ENCODE peak calls at places on chromosomes 3 and 15, in seven cellular contexts. T is left ventricle myocardium inferior; V is stimulated activated CD8-positive, alpha-beta memory T cell treated with anti-CD3 and anti-CD28 coated beads, Interleukin-2, amount 100 ng/mL, for 1 hour; W is fibroblast of pulmonary artery; B is Caki2; N is AG04449; Y is EL. R is an unnamed sample.

GRCh38 chr15:59536553-59536952 is 75.0 kb upstream of the GCNT3 start:
- DNase-seq in V (no peak), Y (no peak), N (no peak), T (no peak), B (no peak), W (no peak), R (no peak)

GRCh38 chr3:116280130-116280740 is 165.1 kb downstream of the LSAMP start:
- DNase-seq in V (no peak), T (no peak), N (no peak), Y (no peak), B (no peak), W (no peak), R (no peak)

GRCh38 chr3:66076861-66077495 is 38.3 kb upstream of the MAGI1 start:
- DNase-seq in B (no peak), V (no peak), T (no peak), W (no peak), Y (peak), N (peak), R (peak)

GRCh38 chr3:177348974-177349373 is 151.7 kb upstream of the TBL1XR1 start:
- DNase-seq in B (no peak), N (no peak), W (no peak), Y (no peak), V (no peak), T (no peak), R (no peak)

GRCh38 chr15:75203017-75203907 is 1.6 kb downstream of the C15orf39 start:
- DNase-seq in V (no peak), W (peak), B (no peak), N (no peak), T (no peak), Y (peak), R (no peak)

GRCh38 chr15:39034816-39035215 is 470.2 kb upstream of the RASGRP1 start:
- DNase-seq in W (no peak), V (no peak), Y (no peak), N (no peak), T (no peak), B (no peak), R (no peak)

GRCh38 chr3:59235221-59236012 is 185.6 kb upstream of the CFAP20DC start:
- DNase-seq in V (no peak), N (no peak), Y (no peak), T (no peak), B (no peak), W (no peak), R (no peak)

GRCh38 chr3:81726735-81727134 is 34.7 kb downstream of the GBE1 start:
- DNase-seq in T (no peak), V (no peak), W (peak), B (no peak), Y (peak), N (no peak), R (peak)

GRCh38 chr3:196707566-196707965 is 4.5 kb downstream of the CEP19 start:
- DNase-seq in B (no peak), N (no peak), W (no peak), V (no peak), Y (no peak), T (no peak), R (no peak)

GRCh38 chr15:75192307-75192706 is 9.4 kb upstream of the C15orf39 start:
- DNase-seq in Y (no peak), T (no peak), B (no peak), W (no peak), N (no peak), V (no peak), R (no peak)

GRCh38 chr3:110620118-110620517 is 451.5 kb upstream of the NECTIN3 start:
- DNase-seq in W (no peak), T (no peak), N (no peak), V (no peak), B (no peak), Y (no peak), R (no peak)

GRCh38 chr3:40009991-40010390 is 200.6 kb downstream of the MYRIP start:
- DNase-seq in T (no peak), Y (no peak), B (no peak), V (no peak), N (no peak), W (no peak), R (no peak)

GRCh38 chr15:74227968-74228722 is 8.0 kb upstream of the CCDC33 start:
- DNase-seq in B (no peak), V (no peak), N (no peak), T (no peak), W (peak), Y (no peak), R (no peak)

GRCh38 chr3:82761858-82762257 is 1000.4 kb upstream of the GBE1 start:
- DNase-seq in T (no peak), V (no peak), N (no peak), B (no peak), W (no peak), Y (no peak), R (no peak)

GRCh38 chr15:58065011-58065444 is 483 bp downstream of the ALDH1A2 start:
- DNase-seq in V (no peak), W (no peak), N (no peak), T (peak), Y (no peak), B (no peak), R (no peak)

GRCh38 chr3:195416795-195417194 is 26.0 kb downstream of the ACAP2 start:
- DNase-seq in Y (no peak), V (no peak), N (no peak), B (no peak), T (no peak), W (no peak), R (no peak)

GRCh38 chr3:135513106-135514063 is 452.1 kb upstream of the PPP2R3A start:
- DNase-seq in B (peak), Y (peak), V (no peak), N (no peak), T (no peak), W (peak), R (peak)

GRCh38 chr3:126107203-126107939 is 23.4 kb upstream of the SLC41A3 start:
- DNase-seq in V (no peak), N (no peak), Y (no peak), W (no peak), B (no peak), T (no peak), R (no peak)

GRCh38 chr3:11195721-11196332 is 41.5 kb downstream of the HRH1 start:
- DNase-seq in W (peak), V (no peak), N (no peak), B (no peak), T (no peak), Y (peak), R (peak)

GRCh38 chr15:34116620-34117019 is 14.7 kb downstream of the PGBD4 start:
- DNase-seq in W (no peak), Y (no peak), B (no peak), V (no peak), N (no peak), T (no peak), R (no peak)

GRCh38 chr15:52021892-52022540 is 3.0 kb downstream of the MAPK6 start:
- DNase-seq in Y (no peak), W (no peak), V (no peak), B (peak), T (no peak), N (no peak), R (no peak)

GRCh38 chr15:43648649-43649429 is at the start of gene CATSPER2:
- DNase-seq in B (no peak), V (no peak), W (no peak), T (no peak), N (no peak), Y (no peak), R (no peak)

GRCh38 chr15:97059276-97059675 is 728.8 kb downstream of the NR2F2 start:
- DNase-seq in Y (no peak), W (no peak), B (no peak), T (no peak), V (no peak), N (no peak), R (no peak)

GRCh38 chr15:65583701-65584100 is 27.2 kb downstream of the INTS14 start:
- DNase-seq in B (no peak), N (no peak), W (peak), V (peak), Y (peak), T (no peak), R (no peak)

GRCh38 chr3:16398542-16399126 is 114.9 kb downstream of the RFTN1 start:
- DNase-seq in Y (no peak), T (no peak), B (no peak), W (no peak), N (no peak), V (no peak), R (no peak)

GRCh38 chr3:122961146-122961545 is 66.4 kb downstream of the SEMA5B start:
- DNase-seq in T (no peak), V (no peak), W (peak), N (no peak), B (no peak), Y (no peak), R (peak)

GRCh38 chr15:65470866-65471265 is 46.6 kb downstream of the DPP8 start:
- DNase-seq in V (no peak), T (no peak), N (no peak), Y (peak), B (no peak), W (no peak), R (no peak)

GRCh38 chr3:113769551-113769950 is 22.7 kb downstream of the ATP6V1A start:
- DNase-seq in Y (peak), W (peak), V (no peak), B (no peak), T (no peak), N (no peak), R (peak)

GRCh38 chr3:49098429-49098828 is 4.6 kb upstream of the QRICH1 start:
- DNase-seq in B (no peak), T (peak), V (no peak), N (no peak), Y (no peak), W (no peak), R (no peak)

GRCh38 chr3:70067860-70068479 is 68.4 kb downstream of the SAMMSON start:
- DNase-seq in W (peak), T (no peak), Y (no peak), B (no peak), V (no peak), N (no peak), R (no peak)

GRCh38 chr15:67852433-67852832 is 12.6 kb upstream of the RNU6-1 start:
- DNase-seq in W (no peak), Y (no peak), B (no peak), N (no peak), V (no peak), T (no peak), R (no peak)

GRCh38 chr15:42919308-42919707 is 1.3 kb downstream of the TTBK2 start:
- DNase-seq in W (peak), Y (no peak), N (no peak), T (no peak), V (no peak), B (no peak), R (no peak)

R was measured in fibroblast of gingiva.